ENCODE peak calls at places on chromosomes 13 and 19, in five cellular contexts. B, Z, M, W and J are unnamed samples.

GRCh38 chr13:41916173-41916954 is 44.5 kb downstream of the VWA8 start:
- DNase-seq in M (no peak), Z (no peak), B (no peak), W (no peak), J (peak)

GRCh38 chr13:21971662-21972635 is 301.1 kb downstream of the FGF9 start:
- DNase-seq in Z (no peak), W (no peak), M (no peak), B (no peak), J (no peak)

GRCh38 chr13:22926176-22927007 is 254.4 kb upstream of the SGCG start:
- DNase-seq in M (no peak), W (no peak), Z (no peak), B (no peak), J (no peak)

GRCh38 chr19:18173054-18173571 is 500 bp upstream of the IFI30 start:
- DNase-seq in B (no peak), Z (no peak), M (no peak), W (no peak), J (no peak)

GRCh38 chr19:1057185-1057857 is 9.6 kb upstream of the ARHGAP45 start:
- DNase-seq in M (no peak), B (peak), W (no peak), Z (no peak), J (peak)

GRCh38 chr13:41193919-41194824 is at the start of gene KBTBD7:
- DNase-seq in B (peak), Z (peak), M (peak), W (peak), J (peak)

GRCh38 chr19:41535029-41535622 is 40.8 kb upstream of the CEACAM21 start:
- DNase-seq in Z (no peak), M (no peak), W (no peak), B (no peak), J (no peak)

GRCh38 chr13:110813646-110814624 is 100.4 kb downstream of the ING1 start:
- DNase-seq in W (no peak), M (no peak), B (peak), Z (no peak), J (no peak)

GRCh38 chr13:42815686-42816085 is 34.3 kb downstream of the FAM216B start:
- DNase-seq in M (no peak), W (no peak), Z (no peak), B (no peak), J (no peak)

GRCh38 chr13:52686381-52686780 is 33.7 kb downstream of the SUGT1 start:
- DNase-seq in M (no peak), Z (no peak), B (no peak), W (no peak), J (no peak)

GRCh38 chr13:111468037-111468959 is 147.9 kb downstream of the TEX29 start:
- DNase-seq in W (no peak), B (no peak), Z (no peak), M (no peak), J (no peak)

GRCh38 chr19:5345895-5346386 is 5.3 kb upstream of the PTPRS start:
- DNase-seq in W (no peak), Z (no peak), M (peak), B (no peak), J (no peak)